ENCODE peak calls at places on chromosomes 6 and 20, in ten cellular contexts. One of them, this sample, is unnamed.
A peak's percentile ranks its signal among the peaks of the same experiment; 100 is the strongest.

GRCh38 chr6:46691052-46691451 is 3.4 kb downstream of the TDRD6 start:
- DNase-seq in stomach: no peak
- DNase-seq in thoracic aorta: no peak
- DNase-seq in endothelial cell of umbilical vein: no peak
- DNase-seq in upper lobe of left lung: no peak
- DNase-seq in tibial artery: no peak
- DNase-seq in GM12865: no peak
- DNase-seq in WERI-Rb-1: no peak
- DNase-seq in HCT116: no peak
- DNase-seq in lower lobe of right lung: no peak
- DNase-seq in this sample: no peak

GRCh38 chr6:139732451-139732850 is 358.0 kb upstream of the CITED2 start:
- DNase-seq in stomach: no peak
- DNase-seq in thoracic aorta: no peak
- DNase-seq in endothelial cell of umbilical vein: peak; percentile 86
- DNase-seq in upper lobe of left lung: no peak
- DNase-seq in tibial artery: no peak
- DNase-seq in GM12865: no peak
- DNase-seq in WERI-Rb-1: no peak
- DNase-seq in HCT116: peak; percentile 18
- DNase-seq in lower lobe of right lung: no peak
- DNase-seq in this sample: no peak

GRCh38 chr6:136582702-136583471 is 32.7 kb upstream of the MAP7 start:
- DNase-seq in stomach: no peak
- DNase-seq in thoracic aorta: no peak
- DNase-seq in endothelial cell of umbilical vein: peak; percentile 77
- DNase-seq in upper lobe of left lung: no peak
- DNase-seq in tibial artery: no peak
- DNase-seq in GM12865: no peak
- DNase-seq in WERI-Rb-1: no peak
- DNase-seq in HCT116: peak; percentile 22
- DNase-seq in lower lobe of right lung: no peak
- DNase-seq in this sample: no peak

GRCh38 chr20:25369529-25369928 is 21.1 kb downstream of the ABHD12 start:
- DNase-seq in stomach: no peak
- DNase-seq in thoracic aorta: no peak
- DNase-seq in endothelial cell of umbilical vein: no peak
- DNase-seq in upper lobe of left lung: no peak
- DNase-seq in tibial artery: no peak
- DNase-seq in GM12865: no peak
- DNase-seq in WERI-Rb-1: no peak
- DNase-seq in HCT116: no peak
- DNase-seq in lower lobe of right lung: no peak
- DNase-seq in this sample: no peak

GRCh38 chr6:112384511-112384910 is 37.4 kb downstream of the RFPL4B start:
- DNase-seq in stomach: no peak
- DNase-seq in thoracic aorta: no peak
- DNase-seq in endothelial cell of umbilical vein: no peak
- DNase-seq in upper lobe of left lung: no peak
- DNase-seq in tibial artery: no peak
- DNase-seq in GM12865: no peak
- DNase-seq in WERI-Rb-1: no peak
- DNase-seq in HCT116: no peak
- DNase-seq in lower lobe of right lung: no peak
- DNase-seq in this sample: no peak

GRCh38 chr6:150152891-150153876 is 10.3 kb downstream of the PPP1R14C start:
- DNase-seq in stomach: no peak
- DNase-seq in thoracic aorta: no peak
- DNase-seq in endothelial cell of umbilical vein: no peak
- DNase-seq in upper lobe of left lung: no peak
- DNase-seq in tibial artery: no peak
- DNase-seq in GM12865: no peak
- DNase-seq in WERI-Rb-1: no peak
- DNase-seq in HCT116: no peak
- DNase-seq in lower lobe of right lung: no peak
- DNase-seq in this sample: no peak

GRCh38 chr6:157455731-157456523 is 74.9 kb downstream of the ZDHHC14 start:
- DNase-seq in stomach: no peak
- DNase-seq in thoracic aorta: no peak
- DNase-seq in endothelial cell of umbilical vein: peak; percentile 54
- DNase-seq in upper lobe of left lung: no peak
- DNase-seq in tibial artery: no peak
- DNase-seq in GM12865: no peak
- DNase-seq in WERI-Rb-1: no peak
- DNase-seq in HCT116: no peak
- DNase-seq in lower lobe of right lung: no peak
- DNase-seq in this sample: no peak

GRCh38 chr6:135270676-135271536 is 89.8 kb downstream of the MYB start:
- DNase-seq in stomach: peak; percentile 81
- DNase-seq in thoracic aorta: no peak
- DNase-seq in endothelial cell of umbilical vein: peak; percentile 14
- DNase-seq in upper lobe of left lung: peak; percentile 90
- DNase-seq in tibial artery: no peak
- DNase-seq in GM12865: no peak
- DNase-seq in WERI-Rb-1: no peak
- DNase-seq in HCT116: no peak
- DNase-seq in lower lobe of right lung: peak; percentile 74
- DNase-seq in this sample: no peak

DNA sequence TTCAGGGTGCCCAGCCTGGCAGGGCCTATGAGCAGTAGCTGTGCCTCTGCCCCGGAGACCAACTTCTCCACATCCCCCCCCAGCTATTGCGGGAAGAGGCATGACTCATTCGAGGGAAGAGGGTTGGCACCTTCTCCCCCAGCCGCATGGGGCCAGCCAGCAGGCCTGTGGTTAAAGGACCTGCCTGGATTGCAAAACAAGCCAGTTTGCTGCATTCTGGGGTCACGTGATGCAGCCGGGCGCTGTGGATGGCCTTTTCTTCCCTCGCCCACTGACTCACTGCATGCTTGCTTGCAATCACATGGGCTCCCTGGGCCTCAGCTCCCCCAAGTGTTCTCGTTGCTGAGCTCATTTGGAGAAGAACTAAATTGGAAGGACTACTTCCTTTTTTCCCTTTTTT is 182.5 kb downstream of the MAFB start:
- DNase-seq in stomach: peak; percentile 66
- DNase-seq in thoracic aorta: peak; percentile 90
- DNase-seq in endothelial cell of umbilical vein: peak; percentile 34
- DNase-seq in upper lobe of left lung: peak; percentile 99
- DNase-seq in tibial artery: peak; percentile 99
- DNase-seq in GM12865: no peak
- DNase-seq in WERI-Rb-1: no peak
- DNase-seq in HCT116: peak; percentile 78
- DNase-seq in lower lobe of right lung: peak; percentile 97
- DNase-seq in this sample: no peak
- TF ChIP-seq CTCF in stomach: no peak
- TF ChIP-seq CTCF in thoracic aorta: no peak
- TF ChIP-seq CTCF in endothelial cell of umbilical vein: no peak
- TF ChIP-seq CTCF in upper lobe of left lung: no peak
- TF ChIP-seq CTCF in tibial artery: peak; percentile 11
- TF ChIP-seq CTCF in GM12865: no peak
- TF ChIP-seq CTCF in WERI-Rb-1: no peak
- TF ChIP-seq CTCF in HCT116: no peak
- TF ChIP-seq CTCF in lower lobe of right lung: no peak
- TF ChIP-seq CTCF in this sample: no peak

GRCh38 chr6:35737413-35738211 is 780 bp downstream of the ARMC12 start:
- DNase-seq in stomach: no peak
- DNase-seq in thoracic aorta: no peak
- DNase-seq in endothelial cell of umbilical vein: peak; percentile 77
- DNase-seq in upper lobe of left lung: no peak
- DNase-seq in tibial artery: no peak
- DNase-seq in GM12865: peak; percentile 85
- DNase-seq in WERI-Rb-1: peak; percentile 48
- DNase-seq in HCT116: peak; percentile 65
- DNase-seq in lower lobe of right lung: no peak
- DNase-seq in this sample: peak; percentile 73
- TF ChIP-seq CTCF in stomach: no peak
- TF ChIP-seq CTCF in thoracic aorta: peak; percentile 91
- TF ChIP-seq CTCF in endothelial cell of umbilical vein: peak; percentile 67
- TF ChIP-seq CTCF in upper lobe of left lung: peak; percentile 73
- TF ChIP-seq CTCF in tibial artery: peak; percentile 98
- TF ChIP-seq CTCF in GM12865: peak; percentile 70
- TF ChIP-seq CTCF in WERI-Rb-1: peak; percentile 73
- TF ChIP-seq CTCF in HCT116: no peak
- TF ChIP-seq CTCF in lower lobe of right lung: peak; percentile 83
- TF ChIP-seq CTCF in this sample: peak; percentile 51

GRCh38 chr20:58869662-58870227 is 17.2 kb downstream of the GNAS start:
- DNase-seq in stomach: no peak
- DNase-seq in thoracic aorta: no peak
- DNase-seq in endothelial cell of umbilical vein: no peak
- DNase-seq in upper lobe of left lung: no peak
- DNase-seq in tibial artery: no peak
- DNase-seq in GM12865: no peak
- DNase-seq in WERI-Rb-1: peak; percentile 30
- DNase-seq in HCT116: no peak
- DNase-seq in lower lobe of right lung: no peak
- DNase-seq in this sample: no peak

GRCh38 chr20:58871533-58872102 is 19.1 kb downstream of the GNAS start:
- DNase-seq in stomach: no peak
- DNase-seq in thoracic aorta: no peak
- DNase-seq in endothelial cell of umbilical vein: no peak
- DNase-seq in upper lobe of left lung: no peak
- DNase-seq in tibial artery: no peak
- DNase-seq in GM12865: no peak
- DNase-seq in WERI-Rb-1: no peak
- DNase-seq in HCT116: no peak
- DNase-seq in lower lobe of right lung: no peak
- DNase-seq in this sample: no peak

GRCh38 chr20:58870293-58871014 is 17.9 kb downstream of the GNAS start:
- DNase-seq in stomach: peak; percentile 79
- DNase-seq in thoracic aorta: no peak
- DNase-seq in endothelial cell of umbilical vein: peak; percentile 63
- DNase-seq in upper lobe of left lung: peak; percentile 77
- DNase-seq in tibial artery: peak; percentile 77
- DNase-seq in GM12865: peak; percentile 49
- DNase-seq in WERI-Rb-1: peak; percentile 76
- DNase-seq in HCT116: no peak
- DNase-seq in lower lobe of right lung: peak; percentile 68
- DNase-seq in this sample: peak; percentile 73

GRCh38 chr20:58867211-58867610 is 14.7 kb downstream of the GNAS start:
- DNase-seq in stomach: no peak
- DNase-seq in thoracic aorta: no peak
- DNase-seq in endothelial cell of umbilical vein: no peak
- DNase-seq in upper lobe of left lung: no peak
- DNase-seq in tibial artery: no peak
- DNase-seq in GM12865: no peak
- DNase-seq in WERI-Rb-1: no peak
- DNase-seq in HCT116: no peak
- DNase-seq in lower lobe of right lung: no peak
- DNase-seq in this sample: no peak

DNA sequence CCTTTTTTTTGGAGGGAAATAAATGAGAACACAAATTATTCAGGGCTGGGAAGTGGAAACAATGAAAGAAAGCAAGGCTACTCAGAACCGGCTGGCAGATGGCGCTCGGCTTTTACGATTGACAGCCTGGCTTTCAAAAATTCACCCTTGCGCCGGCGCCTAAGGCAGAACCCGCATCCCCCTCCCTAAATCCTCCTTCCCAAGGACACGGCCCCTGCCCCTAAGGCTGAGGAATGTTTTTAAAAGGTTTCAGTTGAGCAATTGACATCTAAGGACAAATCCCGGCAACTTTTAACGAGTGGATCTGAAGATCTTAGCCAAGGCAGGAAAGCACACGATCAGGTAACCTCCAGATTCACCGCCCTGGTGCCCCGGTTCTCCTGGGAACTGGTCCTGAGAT is 16.3 kb downstream of the GNAS start:
- DNase-seq in stomach: no peak
- DNase-seq in thoracic aorta: no peak
- DNase-seq in endothelial cell of umbilical vein: no peak
- DNase-seq in upper lobe of left lung: no peak
- DNase-seq in tibial artery: no peak
- DNase-seq in GM12865: peak; percentile 29
- DNase-seq in WERI-Rb-1: peak; percentile 70
- DNase-seq in HCT116: no peak
- DNase-seq in lower lobe of right lung: no peak
- DNase-seq in this sample: no peak
- TF ChIP-seq CTCF in stomach: no peak
- TF ChIP-seq CTCF in thoracic aorta: no peak
- TF ChIP-seq CTCF in endothelial cell of umbilical vein: no peak
- TF ChIP-seq CTCF in upper lobe of left lung: no peak
- TF ChIP-seq CTCF in tibial artery: no peak
- TF ChIP-seq CTCF in GM12865: peak; percentile 36
- TF ChIP-seq CTCF in WERI-Rb-1: peak; percentile 67
- TF ChIP-seq CTCF in HCT116: no peak
- TF ChIP-seq CTCF in lower lobe of right lung: peak; percentile 19
- TF ChIP-seq CTCF in this sample: peak; percentile 53

GRCh38 chr6:113875470-113875869 is 18.3 kb downstream of the MARCKS start:
- DNase-seq in stomach: no peak
- DNase-seq in thoracic aorta: no peak
- DNase-seq in endothelial cell of umbilical vein: no peak
- DNase-seq in upper lobe of left lung: no peak
- DNase-seq in tibial artery: no peak
- DNase-seq in GM12865: no peak
- DNase-seq in WERI-Rb-1: no peak
- DNase-seq in HCT116: no peak
- DNase-seq in lower lobe of right lung: no peak
- DNase-seq in this sample: no peak

GRCh38 chr6:113873043-113873667 is 16.0 kb downstream of the MARCKS start:
- DNase-seq in stomach: peak; percentile 76
- DNase-seq in thoracic aorta: no peak
- DNase-seq in endothelial cell of umbilical vein: peak; percentile 49
- DNase-seq in upper lobe of left lung: peak; percentile 69
- DNase-seq in tibial artery: peak; percentile 68
- DNase-seq in GM12865: peak; percentile 85
- DNase-seq in WERI-Rb-1: no peak
- DNase-seq in HCT116: no peak
- DNase-seq in lower lobe of right lung: peak; percentile 66
- DNase-seq in this sample: peak; percentile 30

GRCh38 chr6:113871975-113872374 is 14.8 kb downstream of the MARCKS start:
- DNase-seq in stomach: no peak
- DNase-seq in thoracic aorta: no peak
- DNase-seq in endothelial cell of umbilical vein: no peak
- DNase-seq in upper lobe of left lung: no peak
- DNase-seq in tibial artery: no peak
- DNase-seq in GM12865: peak; percentile 47
- DNase-seq in WERI-Rb-1: no peak
- DNase-seq in HCT116: no peak
- DNase-seq in lower lobe of right lung: no peak
- DNase-seq in this sample: no peak

GRCh38 chr6:113879186-113880096 is 22.3 kb downstream of the MARCKS start:
- DNase-seq in stomach: peak; percentile 54
- DNase-seq in thoracic aorta: no peak
- DNase-seq in endothelial cell of umbilical vein: peak; percentile 91
- DNase-seq in upper lobe of left lung: peak; percentile 58
- DNase-seq in tibial artery: no peak
- DNase-seq in GM12865: peak; percentile 82
- DNase-seq in WERI-Rb-1: peak; percentile 60
- DNase-seq in HCT116: peak; percentile 68
- DNase-seq in lower lobe of right lung: no peak
- DNase-seq in this sample: peak; percentile 67

DNA sequence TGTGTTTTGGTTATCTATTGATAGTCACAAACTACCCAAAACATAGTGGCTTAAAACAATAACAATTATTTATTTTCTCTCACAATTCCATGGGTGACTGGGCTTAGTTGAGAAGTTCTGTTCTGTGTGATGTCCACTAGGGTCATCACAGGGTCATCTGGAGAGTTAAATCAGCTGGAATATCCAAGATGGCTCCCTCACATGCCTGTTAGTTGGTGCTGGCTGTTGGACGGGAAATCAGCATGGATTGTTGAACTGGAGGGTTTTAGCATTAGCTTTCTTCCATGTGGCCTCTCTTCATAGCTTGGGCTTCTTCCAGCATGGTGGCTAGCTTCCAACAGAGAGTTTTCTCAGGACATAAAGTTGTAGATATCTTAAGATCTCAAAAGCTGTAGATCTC is 19.5 kb downstream of the MARCKS start:
- DNase-seq in stomach: no peak
- DNase-seq in thoracic aorta: no peak
- DNase-seq in endothelial cell of umbilical vein: no peak
- DNase-seq in upper lobe of left lung: no peak
- DNase-seq in tibial artery: no peak
- DNase-seq in GM12865: no peak
- DNase-seq in WERI-Rb-1: no peak
- DNase-seq in HCT116: no peak
- DNase-seq in lower lobe of right lung: no peak
- DNase-seq in this sample: no peak
- TF ChIP-seq CTCF in stomach: no peak
- TF ChIP-seq CTCF in thoracic aorta: no peak
- TF ChIP-seq CTCF in endothelial cell of umbilical vein: no peak
- TF ChIP-seq CTCF in upper lobe of left lung: no peak
- TF ChIP-seq CTCF in tibial artery: no peak
- TF ChIP-seq CTCF in GM12865: no peak
- TF ChIP-seq CTCF in WERI-Rb-1: no peak
- TF ChIP-seq CTCF in HCT116: no peak
- TF ChIP-seq CTCF in lower lobe of right lung: no peak
- TF ChIP-seq CTCF in this sample: no peak

This sample was measured in GM20000.